ENCODE peak calls at places on chromosome 17, in nine cellular contexts. D, I, M, J, Z, X, G, R and U are unnamed samples.

GRCh38 chr17:80034977-80035686 is 540 bp downstream of the TBC1D16 start:
- DNase-seq in I (peak; percentile 49), M (peak; percentile 43), X (peak; percentile 73), R (no peak), G (peak; percentile 68), Z (peak; percentile 63), D (peak; percentile 22), J (peak; percentile 46), U (peak; percentile 20)

GRCh38 chr17:67477687-67478086 is 100.6 kb downstream of the PITPNC1 start:
- DNase-seq in D (peak; percentile 38), X (no peak), I (peak; percentile 56), M (peak; percentile 80), J (peak; percentile 66), Z (no peak), R (no peak), G (no peak), U (peak; percentile 74)

GRCh38 chr17:82838386-82839063 is 1.3 kb downstream of the ZNF750 start:
- DNase-seq in X (peak; percentile 58), G (no peak), M (peak; percentile 17), D (no peak), I (no peak), Z (no peak), R (no peak), J (peak; percentile 13), U (peak; percentile 60)

GRCh38 chr17:47218896-47219430 is 9.8 kb downstream of the MYL4 start:
- DNase-seq in X (no peak), J (no peak), M (no peak), R (peak; percentile 29), Z (no peak), I (no peak), D (peak; percentile 16), G (peak; percentile 44), U (no peak)

GRCh38 chr17:50763716-50764450 is 3.4 kb downstream of the ANKRD40CL start:
- DNase-seq in D (no peak), I (no peak), J (no peak), R (no peak), G (no peak), X (no peak), Z (no peak), M (no peak), U (no peak)

GRCh38 chr17:70796757-70797156 is 627.4 kb downstream of the KCNJ2 start:
- DNase-seq in R (no peak), G (no peak), X (no peak), Z (no peak), M (no peak), I (no peak), D (no peak), J (no peak), U (no peak)

GRCh38 chr17:61758430-61758829 is 104.9 kb downstream of the BRIP1 start:
- DNase-seq in D (no peak), J (no peak), X (no peak), R (no peak), M (no peak), I (no peak), G (no peak), Z (no peak), U (no peak)

GRCh38 chr17:43367588-43368242 is 31.1 kb upstream of the ARL4D start:
- DNase-seq in M (peak; percentile 97), R (no peak), X (peak; percentile 96), Z (peak; percentile 64), G (no peak), J (peak; percentile 96), D (peak; percentile 96), I (peak; percentile 92), U (peak; percentile 93)

GRCh38 chr17:61799812-61800484 is 63.4 kb downstream of the BRIP1 start:
- DNase-seq in G (no peak), M (no peak), X (no peak), J (no peak), D (no peak), R (no peak), Z (no peak), I (no peak), U (no peak)

GRCh38 chr17:67751101-67752074 is 33.7 kb downstream of the NOL11 start:
- DNase-seq in R (no peak), D (no peak), I (no peak), Z (no peak), J (no peak), M (no peak), X (no peak), G (no peak), U (no peak)

GRCh38 chr17:38980455-38981217 is 13.4 kb upstream of the FBXO47 start:
- DNase-seq in G (no peak), J (peak; percentile 58), M (peak; percentile 57), D (no peak), X (peak; percentile 92), Z (no peak), R (no peak), I (no peak), U (peak; percentile 45)

GRCh38 chr17:50469005-50469605 is 425 bp upstream of the CHAD start:
- DNase-seq in R (no peak), X (no peak), I (no peak), M (no peak), G (no peak), D (no peak), J (no peak), Z (peak; percentile 39), U (peak; percentile 36)

GRCh38 chr17:75285123-75285522 is 4.1 kb downstream of the SLC25A19 start:
- DNase-seq in I (no peak), J (no peak), X (no peak), D (no peak), R (no peak), M (no peak), G (no peak), Z (no peak), U (no peak)

GRCh38 chr17:67995568-67996191 is 589 bp downstream of the C17orf58 start:
- DNase-seq in D (no peak), G (no peak), M (no peak), I (no peak), J (peak; percentile 7), X (peak; percentile 20), Z (peak; percentile 65), R (peak; percentile 38), U (no peak)

GRCh38 chr17:35088647-35088910 is 25.1 kb upstream of the RFFL start:
- DNase-seq in G (no peak), R (no peak), D (no peak), X (no peak), J (no peak), Z (peak; percentile 41), M (no peak), I (no peak), U (no peak)

GRCh38 chr17:32518856-32519768 is 32.3 kb downstream of the CDK5R1 start:
- DNase-seq in D (peak; percentile 82), M (no peak), X (peak; percentile 36), Z (peak; percentile 98), G (peak; percentile 49), J (no peak), I (peak; percentile 24), R (peak; percentile 57), U (no peak)

GRCh38 chr17:58200024-58200633 is 7.6 kb downstream of the EPX start:
- DNase-seq in G (peak; percentile 43), X (peak; percentile 35), J (peak; percentile 26), D (peak; percentile 67), Z (peak; percentile 74), I (peak; percentile 26), M (peak; percentile 36), R (no peak), U (peak; percentile 61)

GRCh38 chr17:32494621-32495346 is 8.0 kb downstream of the CDK5R1 start:
- DNase-seq in M (no peak), Z (no peak), R (no peak), X (no peak), D (no peak), G (no peak), I (peak; percentile 42), J (no peak), U (no peak)

GRCh38 chr17:1107083-1107776 is 72.6 kb downstream of the ABR start:
- DNase-seq in G (no peak), M (no peak), R (no peak), J (no peak), Z (no peak), D (no peak), X (no peak), I (no peak), U (no peak)
- H3K4me3 ChIP-seq in G (no peak overlapping the region), M (no peak overlapping the region), R (peak overlapping the region; percentile 70), J (peak overlapping the region; percentile 74), Z (no peak overlapping the region), D (no peak overlapping the region), X (no peak overlapping the region), I (no peak overlapping the region), U (peak overlapping the region; percentile 75)

GRCh38 chr17:33647976-33648375 is 354.9 kb upstream of the ASIC2 start:
- DNase-seq in M (peak; percentile 11), D (peak; percentile 37), G (no peak), Z (peak; percentile 63), X (peak; percentile 29), I (no peak), J (no peak), R (no peak), U (no peak)
- TF ChIP-seq CTCF in M (peak; percentile 36), D (peak; percentile 54), G (no peak), Z (peak; percentile 72), X (peak; percentile 47), I (peak; percentile 4), J (no peak), R (peak; percentile 54), U (peak; percentile 44)

GRCh38 chr17:72134560-72135399 is 14.0 kb downstream of the SOX9 start:
- DNase-seq in J (peak; percentile 75), X (peak; percentile 71), G (no peak), D (no peak), I (peak; percentile 42), Z (no peak), M (peak; percentile 82), R (no peak), U (no peak)
- H3K4me3 ChIP-seq in J (no peak overlapping the region), X (no peak overlapping the region), G (no peak overlapping the region), D (no peak overlapping the region), I (no peak overlapping the region), Z (no peak overlapping the region), M (peak overlapping the region; percentile 16), R (no peak overlapping the region), U (no peak overlapping the region)

DNA sequence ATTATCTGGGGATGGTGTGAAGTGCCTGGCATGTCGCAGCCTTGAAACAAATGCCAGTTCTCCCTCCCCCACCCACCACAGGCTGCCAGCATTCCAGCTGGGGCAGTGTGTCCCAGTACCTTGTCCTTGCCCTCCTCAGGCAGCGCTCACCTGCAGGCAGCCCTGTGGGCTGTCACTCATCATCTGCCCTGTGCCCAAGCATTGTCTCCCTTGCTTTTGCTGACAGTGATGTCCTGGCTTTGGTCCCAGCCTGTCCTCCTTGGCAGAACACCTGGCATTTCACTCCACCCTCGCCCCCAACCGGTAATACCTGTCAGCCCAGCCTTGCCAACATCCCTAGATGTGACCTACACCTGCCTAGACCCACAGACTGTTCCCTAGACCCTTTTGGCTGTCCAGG is 129.7 kb downstream of the MRM1 start:
- DNase-seq in D (no peak), R (no peak), M (no peak), J (no peak), Z (no peak), G (no peak), I (no peak), X (no peak), U (no peak)
- TF ChIP-seq CTCF in D (no peak), R (no peak), M (no peak), J (no peak), Z (no peak), G (no peak), I (no peak), X (no peak), U (no peak)